ENCODE peak calls at places on chromosome 1, in ten cellular contexts. W is Calu3, I is H1, X is cardiac muscle cell, G is type B pancreatic cell, A is neural crest cell, O is AG04450, N is neural progenitor cell, Z is B cell, M is endothelial cell. P is an unnamed sample.

GRCh38 chr1:171265686-171266085 is 17.4 kb downstream of the FMO1 start:
- DNase-seq in W (no peak), I (no peak), X (no peak), G (no peak), A (no peak), O (no peak), N (no peak), Z (no peak), M (no peak), P (no peak)

GRCh38 chr1:97433520-97434175 is 487.2 kb downstream of the DPYD start:
- DNase-seq in W (no peak), I (no peak), X (no peak), G (no peak), A (no peak), O (peak), N (no peak), Z (no peak), M (no peak), P (no peak)

GRCh38 chr1:160549665-160550006 is 26.6 kb upstream of the SLAMF6 start:
- DNase-seq in W (no peak), I (no peak), X (no peak), G (no peak), A (no peak), O (no peak), N (no peak), Z (no peak), M (no peak), P (no peak)

GRCh38 chr1:231827337-231828105 is 200.9 kb downstream of the DISC1 start:
- DNase-seq in W (no peak), I (no peak), X (no peak), G (no peak), A (no peak), O (no peak), N (no peak), Z (no peak), M (no peak), P (no peak)

GRCh38 chr1:33289858-33290154 is 31.1 kb downstream of the A3GALT2 start:
- DNase-seq in W (no peak), I (no peak), X (no peak), G (no peak), A (no peak), O (no peak), N (no peak), Z (no peak), M (no peak), P (no peak)

GRCh38 chr1:109901106-109901505 is 9.5 kb upstream of the CSF1 start:
- DNase-seq in W (no peak), I (no peak), X (no peak), G (no peak), A (no peak), O (no peak), N (no peak), Z (no peak), M (no peak), P (no peak)

GRCh38 chr1:19466112-19466561 is 19.2 kb downstream of the CAPZB start:
- DNase-seq in W (no peak), I (no peak), X (no peak), G (no peak), A (no peak), O (no peak), N (no peak), Z (no peak), M (no peak), P (no peak)

GRCh38 chr1:2199042-2199810 is 4.7 kb upstream of the FAAP20 start:
- DNase-seq in W (peak), I (no peak), X (peak), G (no peak), A (peak), O (peak), N (peak), Z (peak), M (peak), P (no peak)

GRCh38 chr1:28893403-28894102 is 20.8 kb upstream of the EPB41 start:
- DNase-seq in W (no peak), I (no peak), X (no peak), G (no peak), A (no peak), O (no peak), N (peak), Z (peak), M (no peak), P (peak)

GRCh38 chr1:115677570-115677969 is 35.8 kb downstream of the VANGL1 start:
- DNase-seq in W (no peak), I (no peak), X (no peak), G (no peak), A (no peak), O (no peak), N (peak), Z (no peak), M (no peak), P (no peak)

GRCh38 chr1:36918604-36919003 is 115.7 kb downstream of the GRIK3 start:
- DNase-seq in W (no peak), I (no peak), X (no peak), G (peak), A (no peak), O (no peak), N (no peak), Z (no peak), M (no peak), P (no peak)

GRCh38 chr1:234186037-234186688 is 187.1 kb upstream of the COA6 start:
- DNase-seq in W (peak), I (no peak), X (no peak), G (no peak), A (no peak), O (no peak), N (no peak), Z (no peak), M (no peak), P (no peak)

GRCh38 chr1:83751602-83752001 is 247.3 kb downstream of the TTLL7 start:
- DNase-seq in W (no peak), I (no peak), X (no peak), G (no peak), A (no peak), O (no peak), N (peak), Z (no peak), M (no peak), P (no peak)

GRCh38 chr1:42817440-42817767 is 207 bp upstream of the SVBP start:
- DNase-seq in W (no peak), I (no peak), X (no peak), G (no peak), A (no peak), O (no peak), N (no peak), Z (no peak), M (no peak), P (no peak)

GRCh38 chr1:172041689-172042088 is 200.4 kb downstream of the DNM3 start:
- DNase-seq in W (no peak), I (no peak), X (no peak), G (no peak), A (no peak), O (no peak), N (no peak), Z (no peak), M (no peak), P (no peak)

GRCh38 chr1:4573521-4573920 is 80.9 kb upstream of the AJAP1 start:
- DNase-seq in W (no peak), I (no peak), X (no peak), G (no peak), A (no peak), O (no peak), N (no peak), Z (no peak), M (no peak), P (no peak)

GRCh38 chr1:67686272-67687197 is 1.5 kb downstream of the GADD45A start:
- DNase-seq in W (peak), I (no peak), X (peak), G (peak), A (peak), O (peak), N (peak), Z (peak), M (peak), P (peak)

GRCh38 chr1:116487016-116487415 is 83.8 kb downstream of the CD58 start:
- DNase-seq in W (no peak), I (no peak), X (no peak), G (no peak), A (no peak), O (no peak), N (no peak), Z (no peak), M (no peak), P (no peak)

GRCh38 chr1:243508303-243508713 is 252.5 kb downstream of the SDCCAG8 start:
- DNase-seq in W (no peak), I (no peak), X (no peak), G (no peak), A (no peak), O (no peak), N (peak), Z (peak), M (no peak), P (no peak)

GRCh38 chr1:1917995-1918900 is 831 bp downstream of the TMEM52 start:
- DNase-seq in W (no peak), I (no peak), X (no peak), G (no peak), A (no peak), O (no peak), N (no peak), Z (peak), M (peak), P (peak)

GRCh38 chr1:156319664-156320063 is 18.4 kb downstream of the CCT3 start:
- DNase-seq in W (peak), I (no peak), X (peak), G (no peak), A (no peak), O (no peak), N (no peak), Z (peak), M (no peak), P (no peak)
- TF ChIP-seq CTCF in W (peak), I (no peak), X (peak), G (peak), A (peak), O (peak), N (peak), Z (peak), M (peak), P (peak)

DNA sequence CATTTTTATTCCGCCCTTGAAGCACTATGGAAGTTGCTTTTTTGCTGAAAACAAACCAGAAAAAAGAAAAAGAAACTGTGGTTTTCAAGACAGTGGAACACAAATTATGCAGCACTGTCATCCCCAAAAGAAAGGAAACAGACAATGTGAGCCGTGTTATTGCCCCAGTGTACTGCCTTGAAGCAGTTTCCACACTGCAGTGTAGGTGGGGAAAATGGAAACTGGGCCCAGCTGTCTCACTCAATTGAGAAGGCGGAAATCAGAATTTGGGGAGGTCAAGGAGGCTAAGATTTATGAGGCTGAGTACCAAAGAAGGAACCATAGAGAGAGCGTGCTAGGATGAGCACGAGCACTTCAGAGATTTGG is 55.5 kb downstream of the MPZL1 start:
- DNase-seq in W (no peak), I (no peak), X (no peak), G (no peak), A (no peak), O (no peak), N (no peak), Z (no peak), M (no peak), P (no peak)
- TF ChIP-seq CTCF in W (no peak), I (no peak), X (no peak), G (no peak), A (no peak), O (no peak), N (no peak), Z (no peak), M (no peak), P (no peak)

DNA sequence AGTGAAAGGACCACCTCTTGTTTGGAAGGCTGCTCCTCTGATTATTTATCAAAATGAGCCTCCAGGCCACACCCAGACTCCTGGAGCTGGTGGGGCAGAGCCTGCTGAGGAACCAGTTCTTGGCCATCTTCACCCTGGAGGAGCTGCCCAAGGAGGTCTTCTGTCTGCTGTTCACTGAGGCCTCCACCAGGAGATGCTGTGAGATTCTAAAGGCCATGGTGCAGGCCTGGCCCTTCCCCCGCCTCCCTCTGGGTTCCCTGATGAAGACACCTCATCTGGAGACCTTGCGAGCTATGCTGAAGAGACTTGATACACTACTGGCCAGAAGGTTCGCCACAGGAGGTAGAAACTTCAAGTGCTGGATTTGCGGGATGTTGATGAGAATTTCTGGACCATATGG is 61.7 kb upstream of the GJA8 start:
- DNase-seq in W (no peak), I (no peak), X (no peak), G (no peak), A (no peak), O (no peak), N (no peak), Z (no peak), M (no peak), P (no peak)
- TF ChIP-seq CTCF in W (no peak), I (peak), X (peak), G (no peak), A (no peak), O (peak), N (no peak), Z (no peak), M (no peak), P (no peak)

GRCh38 chr1:164675342-164675904 is 116.4 kb downstream of the PBX1 start:
- DNase-seq in W (peak), I (no peak), X (no peak), G (no peak), A (no peak), O (no peak), N (no peak), Z (no peak), M (no peak), P (no peak)

GRCh38 chr1:164671597-164672327 is 112.8 kb downstream of the PBX1 start:
- DNase-seq in W (no peak), I (no peak), X (no peak), G (no peak), A (no peak), O (no peak), N (no peak), Z (no peak), M (no peak), P (no peak)

GRCh38 chr1:164672610-164673009 is 113.6 kb downstream of the PBX1 start:
- DNase-seq in W (no peak), I (no peak), X (no peak), G (no peak), A (no peak), O (no peak), N (no peak), Z (no peak), M (no peak), P (no peak)

GRCh38 chr1:164670026-164670425 is 111.0 kb downstream of the PBX1 start:
- DNase-seq in W (no peak), I (no peak), X (no peak), G (no peak), A (no peak), O (no peak), N (no peak), Z (no peak), M (no peak), P (no peak)

DNA sequence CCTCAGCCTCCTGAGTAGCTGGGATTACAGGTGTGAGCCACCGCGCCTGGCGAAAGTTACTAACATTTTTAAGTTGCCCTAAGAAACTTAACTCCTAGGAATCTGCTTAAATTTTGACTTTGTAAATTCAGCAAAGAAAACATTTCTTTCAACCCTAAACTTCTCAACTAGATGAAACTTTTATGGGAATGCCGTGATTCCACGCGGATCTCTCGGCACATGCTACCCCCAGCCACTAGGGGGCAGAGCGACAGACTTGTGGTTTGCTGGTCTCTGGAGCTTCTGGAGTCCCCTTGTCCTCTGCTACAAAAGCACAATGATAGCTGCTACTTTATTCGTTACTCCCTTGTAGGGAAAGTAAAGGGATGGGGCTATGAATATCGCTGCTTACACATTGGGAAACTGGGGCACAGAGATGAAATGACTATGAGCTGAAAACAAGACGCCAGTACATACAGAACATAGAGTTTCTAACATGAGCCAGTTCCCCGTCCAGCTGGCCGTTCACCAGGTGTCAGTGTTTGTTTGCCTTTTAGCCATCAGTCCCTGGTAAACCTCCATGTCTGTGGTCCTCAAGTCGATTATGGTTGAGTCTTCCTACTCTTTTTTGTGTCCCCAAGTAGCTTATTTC is 114.7 kb downstream of the PBX1 start:
- DNase-seq in W (no peak), I (peak), X (no peak), G (no peak), A (peak), O (no peak), N (peak), Z (no peak), M (peak), P (peak)
- TF ChIP-seq CTCF in W (peak), I (peak), X (peak), G (peak), A (peak), O (peak), N (peak), Z (no peak), M (peak), P (peak)

P was measured in glutamatergic neuron.